ENCODE peak calls at places on chromosomes 3 and 15, in eight cellular contexts. K is upper lobe of left lung; B is endothelial cell; T is activated B cell treated with CpG ODN at 0.5 μM for 24 hours; O is MCF 10A; M is endothelial cell of umbilical vein; G is CD8-positive, alpha-beta T cell; W is cardiac fibroblast. L is an unnamed sample.

GRCh38 chr15:97966924-97967620 is 6.6 kb downstream of the ARRDC4 start:
- DNase-seq in K (no peak), W (no peak), B (no peak), O (no peak), M (no peak), G (no peak), T (no peak), L (no peak)

GRCh38 chr3:121295966-121296365 is 249.8 kb downstream of the POLQ start:
- DNase-seq in K (no peak), O (peak; percentile 65), M (peak; percentile 65), W (no peak), B (no peak), G (no peak), T (no peak), L (no peak)

GRCh38 chr15:85443593-85444328 is 63.4 kb downstream of the AKAP13 start:
- DNase-seq in O (peak; percentile 68), T (no peak), K (no peak), B (peak; percentile 9), G (no peak), W (peak; percentile 56), M (peak; percentile 77), L (no peak)

GRCh38 chr15:62119224-62119925 is 45.7 kb downstream of the C2CD4B start:
- DNase-seq in G (no peak), M (peak; percentile 98), K (no peak), O (peak; percentile 94), T (no peak), W (peak; percentile 94), B (no peak), L (no peak)

GRCh38 chr3:167887096-167887495 is 151.6 kb downstream of the SERPINI1 start:
- DNase-seq in T (no peak), B (no peak), K (no peak), O (peak; percentile 6), W (no peak), M (no peak), G (no peak), L (no peak)

GRCh38 chr15:48307586-48307985 is 23.6 kb upstream of the DUT start:
- DNase-seq in B (no peak), G (no peak), O (no peak), M (no peak), T (no peak), W (no peak), K (no peak), L (no peak)

GRCh38 chr3:129525341-129525968 is 3.0 kb upstream of the RHO start:
- DNase-seq in T (no peak), O (no peak), W (peak; percentile 36), G (no peak), B (no peak), K (peak; percentile 38), M (peak; percentile 35), L (no peak)

GRCh38 chr15:24943361-24943760 is 11.4 kb upstream of the SNRPN start:
- DNase-seq in M (no peak), K (no peak), W (no peak), B (no peak), G (no peak), T (no peak), O (no peak), L (no peak)

GRCh38 chr15:55627730-55628368 is 39.7 kb upstream of the PYGO1 start:
- DNase-seq in M (peak; percentile 76), B (no peak), G (no peak), K (peak; percentile 80), T (no peak), W (peak; percentile 86), O (peak; percentile 96), L (no peak)

GRCh38 chr3:138675393-138675792 is 66.8 kb downstream of the FAIM start:
- DNase-seq in O (peak; percentile 20), M (no peak), G (no peak), W (peak; percentile 21), T (no peak), K (no peak), B (no peak), L (no peak)

GRCh38 chr15:42593143-42593542 is 17.7 kb downstream of the STARD9 start:
- DNase-seq in T (no peak), B (no peak), W (no peak), M (no peak), G (no peak), O (no peak), K (no peak), L (no peak)

GRCh38 chr3:171616798-171617197 is 156.6 kb upstream of the TNIK start:
- DNase-seq in K (no peak), T (no peak), G (no peak), B (no peak), M (no peak), W (no peak), O (no peak), L (no peak)

GRCh38 chr3:171615742-171616141 is 155.5 kb upstream of the TNIK start:
- DNase-seq in W (peak; percentile 69), G (no peak), T (no peak), O (peak; percentile 51), K (no peak), M (no peak), B (no peak), L (no peak)

GRCh38 chr3:171615281-171615680 is 155.1 kb upstream of the TNIK start:
- DNase-seq in T (no peak), M (no peak), O (peak; percentile 49), B (no peak), G (no peak), K (no peak), W (peak; percentile 8), L (no peak)

GRCh38 chr3:171614318-171614967 is 154.2 kb upstream of the TNIK start:
- DNase-seq in O (no peak), B (peak; percentile 63), W (peak; percentile 24), K (no peak), M (peak; percentile 37), G (no peak), T (no peak), L (no peak)
- TF ChIP-seq CTCF in O (no peak), B (peak; percentile 50), W (peak; percentile 73), K (peak; percentile 8), M (peak; percentile 55), G (no peak), T (no peak), L (peak; percentile 20)

DNA sequence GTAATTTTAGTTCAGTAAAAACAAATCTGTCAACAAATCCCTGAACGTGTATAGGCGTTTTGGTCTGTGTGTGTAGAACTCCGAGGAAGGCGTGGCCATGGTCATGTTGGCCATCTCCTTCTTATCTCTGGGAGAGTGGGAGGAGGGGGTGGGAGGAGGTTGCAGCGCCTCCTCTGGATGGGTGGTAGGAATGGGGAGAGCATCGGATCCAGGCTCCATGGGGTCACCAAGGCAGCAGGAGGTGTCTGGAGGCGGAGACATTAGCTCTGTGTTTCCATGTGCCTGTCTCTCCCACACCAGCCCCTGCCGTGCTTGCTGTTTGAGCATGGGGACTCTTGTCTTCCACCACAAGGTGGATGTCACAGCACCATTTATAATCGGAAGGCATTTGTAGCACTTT is 34.5 kb upstream of the TRPM1 start:
- DNase-seq in K (no peak), G (no peak), T (no peak), O (no peak), W (no peak), M (no peak), B (no peak), L (no peak)
- TF ChIP-seq CTCF in K (no peak), G (no peak), T (no peak), O (no peak), W (no peak), M (no peak), B (no peak), L (no peak)

GRCh38 chr3:61117045-61117898 is 134.0 kb downstream of the FHIT start:
- DNase-seq in K (no peak), M (no peak), T (no peak), O (no peak), G (no peak), W (no peak), B (no peak), L (no peak)
- TF ChIP-seq CTCF in K (no peak), M (no peak), T (no peak), O (no peak), G (no peak), W (no peak), B (no peak), L (no peak)

GRCh38 chr15:88705769-88706165 is 67.0 kb downstream of the ISG20 start:
- DNase-seq in G (no peak), K (no peak), O (no peak), W (no peak), B (no peak), T (no peak), M (no peak), L (no peak)
- TF ChIP-seq CTCF in G (no peak), K (no peak), O (no peak), W (no peak), B (no peak), T (no peak), M (no peak), L (no peak)

DNA sequence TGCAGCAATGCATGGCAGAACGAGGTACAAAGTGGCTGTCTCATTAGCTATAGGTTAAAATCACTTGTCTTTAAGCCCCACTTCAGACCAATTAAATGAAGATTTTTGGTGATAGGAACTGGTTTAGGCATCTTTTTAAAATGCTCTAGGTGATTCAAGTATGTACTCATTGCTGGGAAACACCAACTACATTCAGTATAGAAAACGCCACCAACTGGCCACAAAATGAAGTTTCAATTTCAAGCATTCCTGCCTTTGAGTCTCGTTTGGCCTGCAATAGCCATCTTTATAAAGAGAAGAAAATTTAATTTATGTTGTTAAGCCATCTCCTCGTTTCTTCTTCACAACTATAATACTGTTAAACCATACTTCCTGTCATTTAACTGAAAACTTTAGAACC is 587.9 kb downstream of the GBE1 start:
- DNase-seq in O (peak; percentile 16), M (peak; percentile 36), B (peak; percentile 18), G (no peak), K (no peak), W (peak; percentile 1), T (no peak), L (no peak)
- TF ChIP-seq CTCF in O (no peak), M (no peak), B (peak; percentile 49), G (no peak), K (no peak), W (peak; percentile 27), T (no peak), L (no peak)

DNA sequence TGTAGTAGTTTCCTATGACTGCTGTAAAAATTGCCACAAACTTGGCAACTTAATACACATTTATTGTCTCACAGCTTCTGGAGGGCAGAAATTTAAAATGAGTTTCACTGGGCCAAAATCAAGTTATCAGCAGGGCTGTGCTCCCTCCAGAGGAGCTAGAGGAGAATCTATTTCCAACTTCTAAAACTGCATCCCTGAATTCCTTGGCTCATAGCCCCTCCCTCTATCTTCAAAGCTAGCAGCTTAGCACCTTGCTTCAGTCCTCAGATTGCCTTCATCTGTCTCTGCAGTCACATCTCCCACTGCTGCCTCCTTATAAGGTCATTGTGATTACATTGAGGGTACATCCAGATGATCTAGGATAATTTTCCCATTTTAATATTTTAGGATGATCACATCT is 17.8 kb upstream of the GADL1 start:
- DNase-seq in B (no peak), M (no peak), W (no peak), G (no peak), K (no peak), T (no peak), O (no peak), L (no peak)
- TF ChIP-seq CTCF in B (no peak), M (no peak), W (no peak), G (no peak), K (no peak), T (no peak), O (no peak), L (no peak)

GRCh38 chr15:77650285-77650684 is 17.6 kb upstream of the LINGO1 start:
- DNase-seq in W (peak; percentile 5), O (no peak), B (peak; percentile 77), M (peak; percentile 13), G (no peak), K (no peak), T (no peak), L (no peak)
- TF ChIP-seq CTCF in W (peak; percentile 32), O (no peak), B (peak; percentile 70), M (peak; percentile 46), G (no peak), K (no peak), T (no peak), L (no peak)

L was measured in natural killer cell.